ENCODE peak calls at places on chromosomes 2 and 18, in four cellular contexts. W is H9, Q is IMR-90, B is H1. V is an unnamed sample.
A peak's percentile ranks its signal among the peaks of the same experiment; 100 is the strongest.

GRCh38 chr2:161177969-161178368 is 17.7 kb downstream of the TANK start:
- DNase-seq in Q (no peak), W (no peak), B (no peak), V (no peak)

GRCh38 chr18:55838841-55839240 is 250.8 kb upstream of the TCF4 start:
- DNase-seq in Q (peak; percentile 44), W (no peak), B (no peak), V (peak; percentile 60)

GRCh38 chr2:232513389-232513788 is 6.8 kb upstream of the PRSS56 start:
- DNase-seq in Q (no peak), B (no peak), W (no peak), V (no peak)

GRCh38 chr2:225735844-225736243 is 336.3 kb downstream of the NYAP2 start:
- DNase-seq in B (no peak), W (no peak), Q (peak; percentile 95), V (no peak)

GRCh38 chr2:239806276-239806675 is 218.9 kb downstream of the NDUFA10 start:
- DNase-seq in Q (no peak), W (no peak), B (no peak), V (no peak)

GRCh38 chr2:230715201-230715600 is 2.6 kb downstream of the CAB39 start:
- DNase-seq in B (no peak), Q (peak; percentile 52), W (no peak), V (no peak)

GRCh38 chr2:96537066-96537733 is 648 bp downstream of the ARID5A start:
- DNase-seq in W (no peak), Q (peak; percentile 38), B (no peak), V (peak; percentile 67)

GRCh38 chr2:237904806-237905599 is 45.6 kb downstream of the RAMP1 start:
- DNase-seq in B (no peak), Q (peak; percentile 91), W (no peak), V (no peak)

GRCh38 chr18:25873833-25874232 is 216.6 kb downstream of the SS18 start:
- DNase-seq in W (no peak), Q (peak; percentile 23), B (no peak), V (peak; percentile 18)

GRCh38 chr2:222655406-222655747 is 515 bp downstream of the FARSB start:
- DNase-seq in Q (peak; percentile 23), W (no peak), B (no peak), V (peak; percentile 23)

GRCh38 chr18:25594351-25594750 is 242.4 kb upstream of the ZNF521 start:
- DNase-seq in W (no peak), B (no peak), Q (peak; percentile 16), V (peak; percentile 60)

GRCh38 chr2:103959174-103960125 is 894.5 kb upstream of the POU3F3 start:
- DNase-seq in B (peak; percentile 21), Q (no peak), W (peak; percentile 61), V (peak; percentile 70)

GRCh38 chr18:37460616-37461015 is 105.0 kb downstream of the CELF4 start:
- DNase-seq in Q (no peak), W (no peak), B (no peak), V (no peak)

GRCh38 chr18:24853076-24853475 is 392.6 kb downstream of the HRH4 start:
- DNase-seq in B (no peak), Q (no peak), W (peak; percentile 35), V (peak; percentile 10)

GRCh38 chr18:56647071-56647470 is 4.1 kb upstream of the WDR7 start:
- DNase-seq in W (no peak), Q (no peak), B (no peak), V (no peak)

GRCh38 chr2:214244847-214245246 is 166.0 kb upstream of the VWC2L start:
- DNase-seq in B (no peak), W (no peak), Q (peak; percentile 17), V (peak; percentile 40)

GRCh38 chr2:150885236-150885635 is 376.4 kb downstream of the RBM43 start:
- DNase-seq in W (no peak), Q (peak; percentile 28), B (no peak), V (no peak)

GRCh38 chr2:8438996-8439395 is 242.9 kb upstream of the ID2 start:
- DNase-seq in B (no peak), W (no peak), Q (no peak), V (no peak)

GRCh38 chr18:48002933-48003365 is 72.5 kb upstream of the SMAD2 start:
- DNase-seq in W (no peak), Q (peak; percentile 7), B (no peak), V (peak; percentile 92)

GRCh38 chr2:127810156-127810636 is 775 bp downstream of the WDR33 start:
- DNase-seq in W (no peak), Q (peak; percentile 28), B (no peak), V (peak; percentile 62)

GRCh38 chr2:9984217-9984739 is 32.8 kb downstream of the GRHL1 start:
- DNase-seq in W (no peak), Q (peak; percentile 48), B (no peak), V (peak; percentile 58)

GRCh38 chr2:7419814-7420213 is 502.6 kb downstream of the RNF144A start:
- DNase-seq in W (no peak), Q (no peak), B (no peak), V (no peak)

GRCh38 chr18:24055009-24055804 is 40.7 kb downstream of the TTC39C start:
- DNase-seq in Q (no peak), B (no peak), W (no peak), V (no peak)

GRCh38 chr2:43222472-43223146 is 3.8 kb downstream of the ZFP36L2 start:
- DNase-seq in W (no peak), Q (peak; percentile 41), B (no peak), V (no peak)

GRCh38 chr2:232483923-232484627 is 3.6 kb downstream of the ECEL1 start:
- DNase-seq in Q (no peak), W (peak; percentile 22), B (no peak), V (no peak)

GRCh38 chr2:10002681-10003080 is 40.7 kb upstream of the KLF11 start:
- DNase-seq in B (no peak), W (no peak), Q (no peak), V (no peak)

GRCh38 chr2:191009541-191010374 is 4.2 kb downstream of the STAT1 start:
- DNase-seq in B (no peak), Q (peak; percentile 66), W (no peak), V (no peak)

GRCh38 chr2:61018319-61018750 is 280 bp upstream of the PUS10 start:
- DNase-seq in B (no peak), Q (peak; percentile 61), W (no peak), V (no peak)

GRCh38 chr2:179932786-179933185 is 71.4 kb upstream of the ZNF385B start:
- DNase-seq in B (no peak), W (no peak), Q (no peak), V (no peak)
- H4K5ac ChIP-seq in B (no peak overlapping the region), W (no peak overlapping the region), Q (no peak overlapping the region), V (no peak overlapping the region)

GRCh38 chr2:58594762-58595161 is 353.6 kb upstream of the FANCL start:
- DNase-seq in Q (no peak), W (no peak), B (no peak), V (no peak)
- H4K5ac ChIP-seq in Q (no peak overlapping the region), W (no peak overlapping the region), B (no peak overlapping the region), V (no peak overlapping the region)

GRCh38 chr2:68436270-68436669 is 30.8 kb downstream of the FBXO48 start:
- DNase-seq in Q (peak; percentile 45), W (no peak), B (no peak), V (peak; percentile 28)

GRCh38 chr2:68431316-68431972 is 35.6 kb downstream of the FBXO48 start:
- DNase-seq in B (no peak), Q (no peak), W (no peak), V (no peak)

GRCh38 chr2:68434981-68435380 is 32.1 kb downstream of the FBXO48 start:
- DNase-seq in B (no peak), W (no peak), Q (no peak), V (no peak)

GRCh38 chr2:68435605-68436004 is 31.5 kb downstream of the FBXO48 start:
- DNase-seq in W (no peak), Q (peak; percentile 56), B (no peak), V (no peak)

DNA sequence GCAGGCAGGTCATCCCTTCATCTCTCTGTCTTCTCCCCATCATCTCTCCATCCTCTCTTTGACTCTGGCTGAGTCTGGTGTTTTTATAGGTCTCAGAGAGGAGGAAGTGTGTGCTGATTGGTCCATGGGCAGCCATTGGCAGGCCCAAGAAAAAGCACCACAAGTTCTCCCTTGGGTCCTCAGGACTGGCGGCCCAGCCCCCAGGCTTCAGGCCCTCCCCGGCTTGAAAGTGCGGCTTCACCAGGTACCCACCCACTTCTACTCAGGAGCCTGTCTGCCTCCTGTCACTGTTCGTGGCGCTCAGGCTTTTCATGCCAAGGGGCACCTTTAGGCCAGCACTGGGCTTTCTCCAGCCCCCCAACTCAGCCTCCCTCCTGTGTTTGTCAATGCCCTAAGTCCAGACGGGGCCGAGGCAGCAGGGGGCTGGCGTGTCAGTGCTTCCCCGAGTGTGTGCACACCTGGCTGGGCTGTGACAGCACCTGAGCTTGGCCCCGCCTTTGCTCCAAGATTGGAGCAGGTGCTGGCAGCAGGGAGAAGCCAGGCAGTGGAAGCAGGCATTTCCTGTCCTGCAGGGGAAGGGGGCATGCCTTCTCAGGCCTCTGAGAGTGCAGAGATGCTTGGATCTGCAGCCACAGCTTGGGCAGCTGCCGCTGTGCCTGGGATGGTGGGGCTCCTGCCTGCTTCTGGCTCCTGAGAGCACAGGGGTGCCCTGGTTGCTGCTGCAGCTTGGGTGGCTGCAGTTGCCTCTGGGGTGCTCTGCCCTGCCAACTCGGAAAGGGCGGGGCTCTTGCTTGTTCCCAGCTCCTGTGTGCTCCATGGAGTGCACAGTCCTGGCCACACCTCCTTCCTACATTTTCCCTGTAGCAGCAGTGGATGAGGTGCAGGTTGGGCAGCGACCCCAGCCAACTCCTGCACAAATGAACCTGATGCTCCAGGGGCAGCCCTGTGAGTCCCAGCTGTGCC is 34.1 kb downstream of the FBXO48 start:
- DNase-seq in Q (no peak), W (no peak), B (no peak), V (no peak)
- H4K5ac ChIP-seq in Q (no peak overlapping the region), W (no peak overlapping the region), B (no peak overlapping the region), V (no peak overlapping the region)

GRCh38 chr2:195461010-195461409 is 196.0 kb upstream of the SLC39A10 start:
- DNase-seq in W (no peak), Q (no peak), B (no peak), V (no peak)
- H4K5ac ChIP-seq in W (no peak overlapping the region), Q (no peak overlapping the region), B (no peak overlapping the region), V (no peak overlapping the region)

GRCh38 chr2:119245841-119246230 is 22.2 kb downstream of the STEAP3 start:
- DNase-seq in Q (no peak), B (no peak), W (no peak), V (no peak)
- H4K5ac ChIP-seq in Q (no peak overlapping the region), B (no peak overlapping the region), W (no peak overlapping the region), V (no peak overlapping the region)

GRCh38 chr18:9827211-9827855 is 58.4 kb upstream of the TXNDC2 start:
- DNase-seq in B (no peak), Q (no peak), W (no peak), V (no peak)
- H4K5ac ChIP-seq in B (no peak overlapping the region), Q (peak overlapping the region; percentile 1), W (no peak overlapping the region), V (no peak overlapping the region)

V was measured in mesendoderm.